ENCODE peak calls at places on chromosome 2, in ten cellular contexts. Y is HCT116, I is H9, A is astrocyte, Q is thoracic aorta, B is pancreas, F is hepatocyte, V is GM12864, L is upper lobe of right lung, O is GM20000. D is an unnamed sample.

GRCh38 chr2:235634435-235635152 is 140.8 kb downstream of the AGAP1 start:
- DNase-seq in Q (no peak), A (peak), L (no peak), I (no peak), O (no peak), Y (no peak), V (no peak), F (no peak), B (no peak), D (no peak)

GRCh38 chr2:190535586-190535985 is 1.1 kb upstream of the NEMP2 start:
- DNase-seq in Q (no peak), V (no peak), Y (no peak), F (no peak), A (no peak), B (no peak), O (no peak), L (no peak), I (no peak), D (no peak)

GRCh38 chr2:11621465-11621864 is 48.5 kb downstream of the NTSR2 start:
- DNase-seq in B (no peak), Q (no peak), V (no peak), L (no peak), A (no peak), Y (no peak), I (no peak), F (no peak), O (no peak), D (no peak)

GRCh38 chr2:1654696-1655374 is 89.5 kb downstream of the PXDN start:
- DNase-seq in O (no peak), Q (no peak), I (peak), A (no peak), B (no peak), F (no peak), L (no peak), V (no peak), Y (no peak), D (no peak)

GRCh38 chr2:134499307-134499706 is 219.5 kb downstream of the TMEM163 start:
- DNase-seq in I (no peak), O (no peak), Q (no peak), A (no peak), L (no peak), Y (no peak), F (no peak), B (no peak), V (no peak), D (no peak)

GRCh38 chr2:44771510-44771909 is 170.0 kb upstream of the SIX3 start:
- DNase-seq in V (no peak), F (no peak), O (no peak), I (no peak), Y (no peak), L (no peak), A (no peak), B (no peak), Q (no peak), D (no peak)

GRCh38 chr2:66794115-66794514 is 359.2 kb downstream of the MEIS1 start:
- DNase-seq in Y (no peak), Q (no peak), L (no peak), I (no peak), O (no peak), V (no peak), F (no peak), B (no peak), A (no peak), D (no peak)

GRCh38 chr2:236631361-236632291 is 62.0 kb downstream of the ACKR3 start:
- DNase-seq in B (no peak), I (no peak), Y (no peak), O (no peak), A (no peak), V (no peak), F (peak), Q (no peak), L (peak), D (no peak)

GRCh38 chr2:6079405-6079804 is 387.2 kb downstream of the SOX11 start:
- DNase-seq in A (no peak), B (no peak), V (no peak), Y (no peak), F (no peak), I (no peak), L (no peak), O (no peak), Q (no peak), D (no peak)

GRCh38 chr2:153105829-153106578 is 372.6 kb downstream of the RPRM start:
- DNase-seq in L (no peak), F (no peak), Y (no peak), B (no peak), I (no peak), O (no peak), Q (no peak), A (peak), V (no peak), D (no peak)

GRCh38 chr2:237664151-237664550 is 36.8 kb downstream of the LRRFIP1 start:
- DNase-seq in I (no peak), B (no peak), F (no peak), Q (no peak), O (no peak), V (no peak), Y (no peak), L (peak), A (no peak), D (no peak)

GRCh38 chr2:224369028-224369632 is 32.8 kb downstream of the FAM124B start:
- DNase-seq in Y (peak), O (peak), Q (no peak), V (peak), B (no peak), I (no peak), A (no peak), L (no peak), F (peak), D (peak)

GRCh38 chr2:227748079-227748478 is 2.4 kb downstream of the SCYGR8 start:
- DNase-seq in F (no peak), V (no peak), Y (peak), Q (no peak), B (no peak), A (no peak), L (no peak), I (peak), O (no peak), D (no peak)

GRCh38 chr2:238143239-238143951 is 4.9 kb downstream of the KLHL30 start:
- DNase-seq in O (no peak), I (no peak), Q (no peak), Y (peak), L (no peak), A (no peak), F (no peak), B (no peak), V (no peak), D (no peak)

GRCh38 chr2:12488365-12488972 is 228.3 kb upstream of the TRIB2 start:
- DNase-seq in I (no peak), A (no peak), F (no peak), L (no peak), B (no peak), O (no peak), V (no peak), Y (no peak), Q (no peak), D (no peak)

GRCh38 chr2:41495050-41495449 is 552.8 kb upstream of the PKDCC start:
- DNase-seq in F (no peak), L (no peak), V (no peak), I (no peak), A (no peak), Q (no peak), O (no peak), Y (no peak), B (no peak), D (no peak)

GRCh38 chr2:36812196-36812595 is 115.7 kb downstream of the VIT start:
- DNase-seq in Y (peak), F (no peak), L (no peak), A (no peak), I (peak), V (no peak), Q (no peak), O (no peak), B (no peak), D (no peak)
- TF ChIP-seq CTCF in Y (no peak), F (no peak), L (no peak), A (no peak), I (peak), V (peak), Q (no peak), O (no peak), B (no peak), D (no peak)

DNA sequence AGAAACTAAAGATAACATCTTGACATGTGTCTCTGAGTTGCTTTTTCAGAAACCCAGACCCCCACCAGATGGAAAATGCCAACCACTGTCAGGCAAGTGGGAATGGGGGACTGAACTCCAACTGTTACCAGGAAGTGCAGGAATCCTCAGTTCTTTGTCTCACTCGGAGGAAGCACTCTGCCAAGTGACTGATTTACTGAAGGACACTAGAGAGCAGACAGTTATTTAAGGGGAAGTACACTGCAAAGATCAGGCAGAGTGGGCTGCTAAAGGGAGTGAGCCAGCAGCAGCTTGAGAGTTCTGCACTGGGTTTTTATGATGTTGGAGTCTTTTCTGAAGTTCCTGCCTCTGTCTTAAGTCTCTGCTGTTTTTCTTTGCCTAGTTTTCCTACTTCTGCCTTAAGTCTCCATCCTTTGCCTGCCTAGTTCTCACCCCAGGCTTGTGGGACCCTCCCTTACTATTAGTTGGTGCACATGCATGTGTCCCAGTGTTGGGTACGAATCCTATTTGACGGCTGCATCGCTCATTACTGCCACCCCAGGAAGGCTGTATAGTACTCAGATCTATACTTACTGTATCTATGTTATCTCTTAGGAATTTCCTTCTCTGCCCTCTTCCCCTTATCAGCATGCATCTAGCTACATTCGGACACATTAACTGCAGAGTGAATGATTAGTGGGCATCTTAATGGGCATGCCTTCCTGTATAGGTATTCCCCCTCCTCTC is 97.1 kb downstream of the TEX51 start:
- DNase-seq in B (no peak), O (no peak), Y (no peak), A (no peak), V (no peak), Q (no peak), I (no peak), F (no peak), L (no peak), D (no peak)
- TF ChIP-seq CTCF in B (no peak), O (no peak), Y (no peak), A (no peak), V (no peak), Q (no peak), I (no peak), F (no peak), L (no peak), D (no peak)

DNA sequence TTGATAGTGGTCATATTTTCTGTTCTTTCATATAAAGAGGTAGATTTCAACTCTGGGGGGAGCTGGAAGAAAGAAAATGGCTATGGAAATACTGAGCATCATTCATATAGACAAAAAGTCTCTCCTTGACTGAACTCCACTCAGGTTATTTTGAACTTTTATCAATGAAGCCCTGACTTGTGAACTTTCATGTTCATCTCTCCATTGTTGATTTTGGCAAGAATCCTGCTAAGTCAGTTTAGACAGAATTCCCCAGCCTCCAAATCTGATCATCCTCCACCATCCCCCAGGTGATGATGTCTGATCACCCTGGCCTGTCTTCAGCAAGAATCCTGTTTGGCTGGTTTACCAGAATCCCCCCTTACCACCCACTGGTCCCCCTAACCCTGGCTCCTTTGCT is 395.0 kb downstream of the NCKAP5 start:
- DNase-seq in Y (no peak), I (no peak), F (no peak), B (no peak), L (no peak), Q (no peak), A (no peak), O (no peak), V (no peak), D (no peak)
- TF ChIP-seq CTCF in Y (no peak), I (no peak), F (no peak), B (no peak), L (no peak), Q (no peak), A (no peak), O (no peak), V (no peak), D (no peak)

DNA sequence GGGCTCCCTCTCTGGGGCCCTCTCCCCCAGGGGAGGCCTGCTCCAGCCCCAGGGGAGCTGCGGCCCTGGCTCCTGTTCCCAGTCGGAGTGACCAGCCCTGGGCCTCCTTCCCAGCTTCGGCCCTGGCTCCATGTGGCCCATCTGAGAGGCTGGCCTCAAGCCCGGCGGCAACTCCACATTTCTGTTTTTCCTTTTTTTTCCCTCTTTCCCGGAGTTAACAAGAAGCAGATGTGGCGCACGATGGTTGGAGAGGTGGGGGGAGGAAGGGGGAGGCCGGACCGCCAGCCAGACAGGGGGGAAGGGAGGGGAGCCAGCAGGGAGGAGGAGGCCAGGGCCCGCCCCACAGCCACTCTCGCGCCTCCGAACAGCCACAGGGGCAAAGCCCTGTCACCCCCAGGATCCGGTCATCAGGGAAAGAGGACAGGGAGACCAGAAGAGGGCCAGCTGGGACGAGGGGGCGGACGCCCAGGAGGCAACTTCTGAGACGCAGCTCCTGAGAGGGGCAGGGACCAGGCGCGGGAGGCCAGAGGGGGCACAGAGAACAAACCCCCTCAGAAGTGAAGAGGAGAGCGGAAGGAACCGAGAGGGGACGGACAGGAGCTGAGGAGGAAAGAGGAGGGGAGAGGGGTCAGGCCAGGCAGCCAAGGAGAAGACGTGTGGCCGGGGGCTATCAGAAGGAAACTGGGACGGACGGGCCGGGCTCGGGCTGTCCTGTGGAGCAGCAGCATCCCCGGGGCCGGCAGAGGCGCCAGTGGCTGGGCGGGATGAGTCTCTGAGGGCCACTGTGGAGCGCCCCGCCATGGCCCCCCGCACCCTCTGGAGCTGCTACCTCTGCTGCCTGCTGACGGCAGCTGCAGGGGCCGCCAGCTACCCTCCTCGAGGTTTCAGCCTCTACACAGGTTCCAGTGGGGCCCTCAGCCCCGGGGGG is at the start of gene EMILIN1:
- DNase-seq in L (peak), I (peak), F (peak), Q (peak), V (no peak), A (peak), Y (no peak), O (no peak), B (no peak), D (no peak)
- TF ChIP-seq CTCF in L (no peak), I (no peak), F (no peak), Q (no peak), V (no peak), A (no peak), Y (no peak), O (no peak), B (no peak), D (no peak)

GRCh38 chr2:160087854-160088745 is 25.7 kb upstream of the PLA2R1 start:
- DNase-seq in Y (no peak), Q (no peak), A (no peak), V (peak), O (no peak), L (no peak), I (no peak), F (no peak), B (no peak), D (no peak)
- TF ChIP-seq CTCF in Y (peak), Q (no peak), A (peak), V (peak), O (peak), L (peak), I (peak), F (no peak), B (no peak), D (no peak)

DNA sequence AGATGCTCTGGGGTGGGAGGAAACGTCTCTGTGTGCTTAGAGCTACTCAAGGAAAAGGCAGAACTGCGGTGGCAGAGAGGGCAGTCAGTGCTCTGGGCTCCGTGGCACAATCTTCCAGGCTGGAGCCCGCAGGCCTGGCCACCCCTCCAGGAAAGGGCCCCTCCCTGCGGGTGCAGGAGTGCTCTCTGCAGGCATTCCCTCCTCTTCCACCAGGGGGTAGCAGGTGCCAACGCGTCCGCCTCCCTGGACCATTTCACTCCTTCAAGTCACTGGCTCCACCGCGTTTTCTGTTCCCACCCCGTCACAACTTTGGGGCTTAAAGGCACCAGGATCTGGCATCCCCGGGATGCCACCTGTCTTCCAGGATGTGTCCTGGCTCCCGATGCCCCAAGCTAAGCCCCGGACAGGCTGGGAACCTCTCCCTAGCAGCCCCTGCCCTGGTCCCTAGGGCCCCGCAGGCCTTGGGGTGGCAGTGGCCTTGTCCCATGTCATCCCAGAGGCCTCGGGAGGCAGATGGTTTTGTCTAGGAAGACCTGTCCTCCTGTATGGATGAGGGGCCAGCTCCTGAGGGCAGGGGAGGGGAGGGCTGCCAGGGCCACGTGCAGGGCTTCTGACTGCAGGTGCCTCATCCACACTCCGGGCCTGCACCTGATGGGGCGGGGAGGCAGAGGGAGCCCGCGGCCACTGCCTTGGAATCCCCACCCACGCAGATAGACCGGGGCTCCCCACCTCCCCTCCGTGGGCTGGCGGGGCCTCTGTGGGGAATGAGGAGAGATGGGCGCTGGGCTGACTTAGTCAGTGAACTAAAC is 26.4 kb downstream of the KCNIP3 start:
- DNase-seq in Y (peak), B (peak), F (peak), L (no peak), I (peak), A (no peak), Q (no peak), V (no peak), O (no peak), D (no peak)
- TF ChIP-seq CTCF in Y (peak), B (peak), F (peak), L (peak), I (peak), A (no peak), Q (no peak), V (peak), O (no peak), D (no peak)

D was measured in GM13976.